ENCODE peak calls at places on chromosome 4, in six cellular contexts. Z is SK-N-SH, H is H1, W is HepG2, S is K562, X is GM12878. P is an unnamed sample.

GRCh38 chr4:149884529-149885206 is 69.0 kb upstream of the IQCM start:
- DNase-seq in Z (no peak), H (no peak), W (no peak), S (no peak), X (no peak), P (no peak)

GRCh38 chr4:13534344-13535063 is 9.8 kb downstream of the NKX3-2 start:
- DNase-seq in Z (peak; percentile 20), H (no peak), W (no peak), S (no peak), X (no peak), P (no peak)

GRCh38 chr4:16227462-16227868 is 1.2 kb upstream of the TAPT1 start:
- DNase-seq in Z (peak; percentile 17), H (no peak), W (peak; percentile 32), S (no peak), X (no peak), P (no peak)

GRCh38 chr4:89681219-89681618 is 155.7 kb downstream of the SNCA start:
- DNase-seq in Z (no peak), H (peak; percentile 53), W (peak; percentile 82), S (no peak), X (no peak), P (no peak)

GRCh38 chr4:15031993-15032660 is 29.8 kb downstream of the CPEB2 start:
- DNase-seq in Z (no peak), H (no peak), W (no peak), S (no peak), X (no peak), P (no peak)

GRCh38 chr4:161658658-161659057 is 505.1 kb downstream of the FSTL5 start:
- DNase-seq in Z (peak; percentile 36), H (no peak), W (no peak), S (no peak), X (no peak), P (no peak)

GRCh38 chr4:96342790-96343455 is 503.0 kb downstream of the PDHA2 start:
- DNase-seq in Z (no peak), H (no peak), W (no peak), S (no peak), X (no peak), P (no peak)

GRCh38 chr4:83993774-83994173 is 457.9 kb downstream of the GPAT3 start:
- DNase-seq in Z (no peak), H (peak; percentile 10), W (no peak), S (peak; percentile 4), X (no peak), P (no peak)

GRCh38 chr4:23097251-23097650 is 404.5 kb downstream of the GBA3 start:
- DNase-seq in Z (no peak), H (no peak), W (no peak), S (no peak), X (no peak), P (no peak)

GRCh38 chr4:82785248-82786003 is 13.2 kb downstream of the SCD5 start:
- DNase-seq in Z (no peak), H (no peak), W (peak; percentile 14), S (no peak), X (no peak), P (no peak)

GRCh38 chr4:138910914-138911336 is 104.7 kb upstream of the NOCT start:
- DNase-seq in Z (peak; percentile 75), H (peak; percentile 5), W (peak; percentile 55), S (peak; percentile 48), X (no peak), P (no peak)

GRCh38 chr4:25843340-25844097 is 19.3 kb downstream of the SEL1L3 start:
- DNase-seq in Z (no peak), H (no peak), W (no peak), S (no peak), X (no peak), P (no peak)

GRCh38 chr4:4509521-4509920 is 32.3 kb downstream of the STX18 start:
- DNase-seq in Z (no peak), H (no peak), W (no peak), S (no peak), X (no peak), P (no peak)

GRCh38 chr4:9898596-9899345 is 117.3 kb downstream of the DRD5 start:
- DNase-seq in Z (peak; percentile 50), H (peak; percentile 71), W (peak; percentile 11), S (no peak), X (no peak), P (no peak)

GRCh38 chr4:181323061-181323460 is 920.1 kb upstream of the TENM3 start:
- DNase-seq in Z (no peak), H (no peak), W (no peak), S (no peak), X (peak; percentile 20), P (no peak)

GRCh38 chr4:112604590-112604989 is 32.1 kb downstream of the ZGRF1 start:
- DNase-seq in Z (peak; percentile 62), H (peak; percentile 5), W (peak; percentile 39), S (peak; percentile 39), X (peak; percentile 3), P (peak; percentile 52)

GRCh38 chr4:77582151-77582550 is 23.5 kb upstream of the CXCL13 start:
- DNase-seq in Z (no peak), H (no peak), W (no peak), S (no peak), X (no peak), P (no peak)

GRCh38 chr4:77581724-77582123 is 23.9 kb upstream of the CXCL13 start:
- DNase-seq in Z (no peak), H (no peak), W (no peak), S (no peak), X (no peak), P (no peak)

GRCh38 chr4:77576351-77576750 is 29.3 kb upstream of the CXCL13 start:
- DNase-seq in Z (no peak), H (no peak), W (no peak), S (no peak), X (no peak), P (no peak)

GRCh38 chr4:77579406-77580076 is 26.1 kb upstream of the CXCL13 start:
- DNase-seq in Z (no peak), H (no peak), W (no peak), S (no peak), X (no peak), P (no peak)

GRCh38 chr4:77578145-77578544 is 27.5 kb upstream of the CXCL13 start:
- DNase-seq in Z (no peak), H (no peak), W (no peak), S (no peak), X (no peak), P (no peak)
- TF ChIP-seq CTCF in Z (peak; percentile 39), H (peak; percentile 43), W (no peak), S (peak; percentile 46), X (no peak), P (no peak)

DNA sequence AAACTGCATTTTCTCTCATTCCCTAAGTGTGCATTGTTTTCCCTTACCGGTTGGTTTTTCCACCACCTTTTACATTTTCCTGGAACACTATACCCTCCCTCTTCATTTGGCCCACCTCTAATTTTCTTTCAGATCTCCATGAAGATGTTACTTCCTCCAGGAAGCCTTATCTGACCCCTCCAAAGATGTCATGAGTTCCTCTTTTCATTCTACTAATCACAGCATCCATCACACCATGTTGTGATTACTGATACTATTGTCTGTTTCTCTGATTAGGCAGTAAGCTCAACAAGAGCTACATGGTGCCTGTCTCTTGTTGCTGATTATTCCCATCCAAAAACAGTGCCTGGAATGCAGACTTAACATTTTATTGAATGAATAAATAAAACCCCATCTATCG is 2.9 kb upstream of the AFP start:
- DNase-seq in Z (no peak), H (no peak), W (no peak), S (no peak), X (no peak), P (no peak)
- TF ChIP-seq GABPA in Z (no peak), H (no peak), W (no peak), S (no peak), X (no peak), P (no peak)

DNA sequence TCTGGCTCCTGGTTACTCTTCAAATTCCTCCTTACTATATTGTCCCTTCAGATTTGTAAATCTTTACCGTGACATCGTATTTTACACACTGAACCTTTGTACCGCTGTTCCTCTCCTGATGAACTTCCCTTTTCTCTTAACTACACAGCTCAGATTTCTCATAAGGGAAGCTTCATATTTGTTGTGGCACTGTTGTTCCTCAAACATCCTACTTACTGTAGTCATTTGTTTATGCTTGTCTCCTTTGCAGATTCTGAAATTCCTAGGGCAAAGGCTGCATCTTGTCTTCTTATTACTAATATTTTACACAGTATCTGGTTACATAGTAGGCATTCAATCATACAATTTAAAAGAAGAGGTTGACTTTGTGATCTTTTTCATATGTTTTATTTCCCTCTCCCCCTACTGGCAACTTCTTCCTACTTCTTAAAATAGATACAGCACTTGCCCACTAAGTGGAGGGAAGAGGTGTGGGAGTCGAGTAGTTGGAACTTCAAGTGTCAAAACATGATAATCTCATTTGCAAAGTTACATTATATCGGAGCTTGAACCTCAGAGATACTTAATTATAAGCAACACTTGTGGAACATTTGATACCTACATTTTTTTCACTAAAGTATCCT is 50.0 kb downstream of the TET2 start:
- DNase-seq in Z (no peak), H (no peak), W (no peak), S (no peak), X (peak; percentile 35), P (peak; percentile 45)
- TF ChIP-seq CTCF in Z (peak; percentile 55), H (no peak), W (no peak), S (no peak), X (no peak), P (no peak)

GRCh38 chr4:5683566-5683965 is 24.8 kb downstream of the EVC2 start:
- DNase-seq in Z (no peak), H (no peak), W (no peak), S (no peak), X (no peak), P (no peak)

GRCh38 chr4:5676763-5677162 is 31.6 kb downstream of the EVC2 start:
- DNase-seq in Z (no peak), H (no peak), W (no peak), S (no peak), X (no peak), P (no peak)

DNA sequence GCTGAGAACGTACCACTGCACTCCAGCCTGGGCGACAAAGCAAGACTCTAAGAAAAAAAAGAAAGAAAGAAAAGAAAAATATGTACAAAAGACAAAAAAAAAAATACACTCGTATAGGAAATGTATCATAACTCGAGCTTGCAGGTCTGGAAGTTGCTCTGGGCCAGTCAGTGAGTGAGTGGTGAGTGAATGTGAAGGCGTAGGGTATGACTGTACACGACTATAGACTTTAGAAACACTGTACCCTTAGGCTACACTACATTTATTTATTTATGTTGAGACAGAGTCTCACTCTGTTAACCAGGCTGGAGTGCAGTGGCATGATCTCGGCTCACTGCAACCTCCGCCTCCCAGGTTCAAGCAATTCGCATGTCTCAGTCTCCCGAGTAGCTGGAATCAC is 29.4 kb downstream of the EVC2 start:
- DNase-seq in Z (no peak), H (no peak), W (no peak), S (no peak), X (no peak), P (no peak)
- TF ChIP-seq GABPA in Z (no peak), H (no peak), W (no peak), S (no peak), X (no peak), P (no peak)

P was measured in HL-60.